ENCODE peak calls at places on chromosomes 1 and 21, in six cellular contexts. Q is A549, T is cardiac fibroblast, U is pancreas, W is mesothelial cell of epicardium, X is coronary artery. M is an unnamed sample.

GRCh38 chr1:37465596-37466517 is 8.5 kb upstream of the ZC3H12A start:
- DNase-seq in T (peak), X (no peak), W (no peak), Q (no peak), U (no peak), M (no peak)

GRCh38 chr1:24596401-24596880 is 40.6 kb downstream of the NCMAP start:
- DNase-seq in T (no peak), X (no peak), U (no peak), W (no peak), Q (no peak), M (no peak)

GRCh38 chr1:212237651-212238050 is 47.6 kb upstream of the PPP2R5A start:
- DNase-seq in Q (peak), X (no peak), W (no peak), T (no peak), U (no peak), M (no peak)

GRCh38 chr1:29754608-29755375 is 518.5 kb downstream of the PTPRU start:
- DNase-seq in Q (no peak), X (peak), U (no peak), W (no peak), T (no peak), M (no peak)

GRCh38 chr1:7220007-7220406 is 434.8 kb downstream of the CAMTA1 start:
- DNase-seq in U (no peak), T (no peak), X (no peak), W (no peak), Q (no peak), M (no peak)

GRCh38 chr1:200314085-200314750 is 95.6 kb downstream of the ZNF281 start:
- DNase-seq in Q (peak), X (no peak), U (no peak), T (peak), W (no peak), M (no peak)

GRCh38 chr1:53514436-53514835 is 55.2 kb downstream of the DMRTB1 start:
- DNase-seq in W (no peak), T (no peak), U (no peak), X (no peak), Q (no peak), M (no peak)

GRCh38 chr1:162678439-162678838 is 46.2 kb downstream of the DDR2 start:
- DNase-seq in W (no peak), Q (no peak), T (peak), U (no peak), X (no peak), M (no peak)

GRCh38 chr1:246512635-246513034 is 5.6 kb upstream of the SMYD3 start:
- DNase-seq in Q (no peak), X (no peak), U (no peak), T (no peak), W (no peak), M (no peak)

GRCh38 chr1:50968884-50969610 is 998 bp upstream of the CDKN2C start:
- DNase-seq in U (peak), X (peak), W (no peak), Q (no peak), T (peak), M (no peak)

GRCh38 chr1:67211589-67212563 is 45.6 kb downstream of the IL23R start:
- DNase-seq in T (peak), W (no peak), X (no peak), U (no peak), Q (peak), M (no peak)

GRCh38 chr1:182126272-182126800 is 64.8 kb upstream of the ZNF648 start:
- DNase-seq in X (no peak), W (no peak), Q (no peak), U (no peak), T (no peak), M (no peak)

GRCh38 chr21:35202431-35202830 is 153.3 kb upstream of the RUNX1 start:
- DNase-seq in X (no peak), Q (no peak), W (no peak), U (no peak), T (peak), M (no peak)

GRCh38 chr1:220067246-220068204 is 21.2 kb upstream of the EPRS1 start:
- DNase-seq in U (no peak), T (no peak), W (no peak), X (no peak), Q (no peak), M (no peak)

GRCh38 chr1:22600071-22600816 is 36.2 kb upstream of the C1QA start:
- DNase-seq in T (no peak), X (no peak), Q (peak), U (no peak), W (no peak), M (no peak)

GRCh38 chr1:234495231-234495990 is 16.4 kb upstream of the TARBP1 start:
- DNase-seq in Q (no peak), W (no peak), U (no peak), X (no peak), T (peak), M (no peak)

GRCh38 chr1:1680912-1681273 is 11.7 kb downstream of the SLC35E2B start:
- DNase-seq in W (no peak), Q (no peak), X (no peak), T (no peak), U (no peak), M (no peak)

GRCh38 chr1:2179283-2180013 is 15.1 kb downstream of the FAAP20 start:
- DNase-seq in Q (no peak), T (no peak), W (no peak), X (no peak), U (no peak), M (no peak)

GRCh38 chr1:243748706-243749283 is 101.2 kb downstream of the AKT3 start:
- DNase-seq in W (no peak), U (no peak), X (no peak), Q (peak), T (peak), M (peak)

GRCh38 chr1:239898067-239898730 is 193.5 kb upstream of the FMN2 start:
- DNase-seq in W (peak), X (peak), U (peak), T (peak), Q (peak), M (peak)

GRCh38 chr1:43774359-43774758 is 67.0 kb downstream of the ST3GAL3 start:
- DNase-seq in T (peak), W (no peak), X (no peak), Q (no peak), U (no peak), M (no peak)

GRCh38 chr1:23810818-23811420 is 10.4 kb upstream of the GALE start:
- DNase-seq in T (peak), Q (no peak), U (no peak), W (no peak), X (no peak), M (no peak)

GRCh38 chr1:2968471-2968881 is 52.8 kb upstream of the ACTRT2 start:
- DNase-seq in X (no peak), T (no peak), Q (no peak), U (peak), W (no peak), M (no peak)

GRCh38 chr1:171424494-171424893 is 60.8 kb upstream of the PRRC2C start:
- DNase-seq in T (no peak), X (no peak), W (no peak), U (no peak), Q (no peak), M (no peak)

GRCh38 chr1:53395671-53396215 is 63.5 kb upstream of the DMRTB1 start:
- DNase-seq in Q (no peak), W (no peak), X (no peak), U (peak), T (no peak), M (no peak)

GRCh38 chr1:234608026-234608719 is 1.8 kb downstream of the IRF2BP2 start:
- DNase-seq in U (peak), X (peak), Q (peak), W (no peak), T (peak), M (peak)

GRCh38 chr1:27517907-27518718 is 28.1 kb upstream of the WASF2 start:
- DNase-seq in X (no peak), T (no peak), W (no peak), U (no peak), Q (no peak), M (no peak)

GRCh38 chr21:20169812-20170576 is 828.2 kb upstream of the NCAM2 start:
- DNase-seq in Q (no peak), U (no peak), X (no peak), W (no peak), T (no peak), M (no peak)

GRCh38 chr1:18732686-18733085 is 102.0 kb downstream of the PAX7 start:
- DNase-seq in W (no peak), X (no peak), U (no peak), T (no peak), Q (no peak), M (no peak)

GRCh38 chr1:152479792-152480595 is 30.6 kb upstream of the LCE5A start:
- DNase-seq in T (peak), X (no peak), W (no peak), U (peak), Q (peak), M (no peak)
- TF ChIP-seq CTCF in T (peak), X (peak), W (peak), U (no peak), Q (peak), M (peak)

GRCh38 chr1:226407497-226408284 is at the start of gene PARP1:
- DNase-seq in U (peak), X (peak), T (peak), W (peak), Q (peak), M (peak)

GRCh38 chr1:226405411-226405988 is 2.4 kb downstream of the PARP1 start:
- DNase-seq in Q (no peak), X (peak), W (no peak), U (no peak), T (no peak), M (no peak)

GRCh38 chr1:226404904-226405222 is 3.0 kb downstream of the PARP1 start:
- DNase-seq in T (no peak), U (no peak), W (no peak), Q (no peak), X (no peak), M (no peak)

GRCh38 chr1:226407199-226407496 is 745 bp downstream of the PARP1 start:
- DNase-seq in Q (no peak), U (no peak), X (no peak), T (no peak), W (no peak), M (no peak)

GRCh38 chr1:226406401-226406881 is 1.5 kb downstream of the PARP1 start:
- DNase-seq in U (no peak), W (no peak), X (no peak), T (no peak), Q (peak), M (no peak)
- TF ChIP-seq CTCF in U (no peak), W (no peak), X (no peak), T (no peak), Q (no peak), M (no peak)

DNA sequence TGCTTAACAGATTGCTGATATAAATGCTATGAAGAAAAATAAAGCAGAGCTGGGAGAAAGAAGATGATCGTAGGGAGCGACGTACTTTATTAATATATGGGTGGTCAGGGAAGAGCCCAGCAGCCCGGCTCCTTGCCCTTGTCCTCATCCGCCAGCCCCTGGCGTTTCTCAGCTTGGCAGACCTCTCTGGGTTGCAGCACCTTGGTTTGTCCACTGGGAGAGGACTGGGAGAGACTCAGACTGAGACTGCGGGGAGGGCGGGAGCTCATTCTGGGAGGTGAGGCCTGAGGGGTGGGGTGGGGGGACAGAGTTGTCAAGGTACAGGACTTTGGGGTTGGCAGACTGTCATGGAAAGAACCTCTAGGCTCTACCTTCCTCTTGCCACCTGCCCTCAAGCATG is 3.3 kb upstream of the S100A3 start:
- DNase-seq in W (no peak), X (no peak), T (no peak), U (no peak), Q (no peak), M (no peak)
- TF ChIP-seq CTCF in W (no peak), X (no peak), T (no peak), U (no peak), Q (no peak), M (no peak)

GRCh38 chr21:26389971-26390641 is 183.0 kb downstream of the CYYR1 start:
- DNase-seq in Q (peak), T (peak), U (no peak), X (no peak), W (no peak), M (peak)
- TF ChIP-seq CTCF in Q (no peak), T (no peak), U (no peak), X (no peak), W (no peak), M (no peak)

GRCh38 chr1:91513160-91513559 is 12.5 kb downstream of the CDC7 start:
- DNase-seq in X (no peak), W (no peak), Q (no peak), T (peak), U (no peak), M (no peak)
- TF ChIP-seq CTCF in X (no peak), W (peak), Q (peak), T (peak), U (peak), M (no peak)

GRCh38 chr1:153833171-153833570 is 58.0 kb downstream of the SLC27A3 start:
- DNase-seq in T (no peak), X (no peak), Q (no peak), W (no peak), U (no peak), M (no peak)

GRCh38 chr1:153832293-153832692 is 57.1 kb downstream of the SLC27A3 start:
- DNase-seq in T (no peak), W (no peak), X (no peak), U (no peak), Q (no peak), M (no peak)

GRCh38 chr1:153827168-153827964 is 52.2 kb downstream of the SLC27A3 start:
- DNase-seq in W (no peak), U (no peak), X (no peak), Q (no peak), T (no peak), M (no peak)
- TF ChIP-seq CTCF in W (no peak), U (no peak), X (no peak), Q (no peak), T (no peak), M (no peak)

GRCh38 chr1:116168277-116169032 is 57.3 kb downstream of the MAB21L3 start:
- DNase-seq in X (peak), T (peak), U (peak), W (peak), Q (peak), M (peak)
- TF ChIP-seq CTCF in X (peak), T (peak), U (peak), W (peak), Q (peak), M (peak)

DNA sequence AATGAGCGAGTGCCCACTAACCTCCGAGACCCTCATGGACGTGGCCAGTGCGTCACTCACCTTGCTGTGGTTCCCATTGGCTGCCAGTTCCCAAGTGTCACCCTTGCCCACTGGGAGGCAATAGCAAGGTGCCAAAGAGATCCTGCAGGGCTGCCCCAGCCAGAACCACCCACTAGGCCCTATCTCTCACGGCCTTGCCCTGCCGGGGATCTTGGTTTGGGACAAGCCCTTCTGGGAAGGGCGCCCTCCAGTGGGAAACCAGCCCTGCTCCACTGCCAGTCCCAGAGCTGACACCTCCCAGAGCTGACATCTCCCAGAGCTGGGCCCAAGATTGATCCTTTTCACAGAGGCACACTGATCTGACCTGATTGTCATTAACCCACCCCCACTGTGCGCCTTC is 2.1 kb upstream of the SELENON start:
- DNase-seq in Q (peak), W (no peak), T (peak), U (no peak), X (no peak), M (no peak)
- TF ChIP-seq CTCF in Q (peak), W (peak), T (peak), U (peak), X (no peak), M (peak)

DNA sequence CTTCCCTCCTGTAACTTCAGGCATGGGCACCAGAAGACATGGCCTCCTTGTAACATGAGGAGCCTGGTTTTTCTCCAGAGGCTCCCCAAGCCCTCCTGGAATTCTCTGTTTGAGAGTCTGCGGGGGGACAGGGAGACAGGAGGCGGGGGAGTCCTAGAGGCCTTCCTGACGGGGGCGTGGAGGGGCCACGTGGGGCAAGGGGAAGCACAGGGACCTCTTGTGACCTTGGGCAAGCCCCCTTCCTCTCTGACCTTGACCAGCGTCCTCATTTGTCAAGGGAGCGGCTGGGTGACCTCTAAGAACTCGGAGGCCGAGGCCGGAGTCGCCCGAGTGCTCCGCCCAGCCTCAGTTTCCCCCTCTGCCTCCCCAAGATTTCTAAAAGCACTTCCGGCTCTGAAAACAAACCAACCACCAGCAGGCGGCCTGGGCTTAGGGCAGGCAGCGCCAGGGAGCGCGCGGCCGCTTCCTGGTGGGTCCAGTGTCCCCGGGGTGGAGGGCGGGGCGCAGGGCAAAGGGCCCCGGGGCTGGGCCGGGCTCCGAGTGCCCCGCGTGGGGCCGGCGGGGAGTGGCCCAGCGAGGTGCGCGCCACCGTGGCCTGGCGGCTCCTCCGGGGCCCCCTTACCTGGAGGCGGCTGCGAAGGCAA is 361 bp downstream of the TMCO4 start:
- DNase-seq in X (no peak), T (peak), W (no peak), U (peak), Q (peak), M (no peak)
- TF ChIP-seq CTCF in X (no peak), T (peak), W (no peak), U (no peak), Q (no peak), M (peak)

GRCh38 chr1:165871311-165872067 is 44.1 kb downstream of the UCK2 start:
- DNase-seq in X (no peak), T (peak), W (no peak), U (no peak), Q (no peak), M (no peak)
- TF ChIP-seq CTCF in X (no peak), T (peak), W (no peak), U (no peak), Q (peak), M (peak)